ENCODE peak calls at places on chromosomes 13 and 19, in seven cellular contexts. One of them, this sample, is unnamed.

GRCh38 chr13:109769275-109769674 is 17.1 kb downstream of the IRS2 start:
- DNase-seq in esophagus squamous epithelium: no peak
- DNase-seq in GM06990: no peak
- DNase-seq in CD4-positive, alpha-beta T cell: no peak
- DNase-seq in IMR-90: no peak
- DNase-seq in MCF 10A: no peak
- DNase-seq in astrocyte of the spinal cord: no peak
- DNase-seq in this sample: no peak

GRCh38 chr13:31380728-31381127 is 181.0 kb downstream of the B3GLCT start:
- DNase-seq in esophagus squamous epithelium: no peak
- DNase-seq in CD4-positive, alpha-beta T cell: no peak
- DNase-seq in GM06990: no peak
- DNase-seq in IMR-90: no peak
- DNase-seq in MCF 10A: no peak
- DNase-seq in astrocyte of the spinal cord: no peak
- DNase-seq in this sample: no peak

GRCh38 chr13:110644892-110645521 is 29.7 kb downstream of the NAXD start:
- DNase-seq in astrocyte of the spinal cord: peak; percentile 83
- DNase-seq in MCF 10A: no peak
- DNase-seq in IMR-90: peak; percentile 55
- DNase-seq in esophagus squamous epithelium: no peak
- DNase-seq in CD4-positive, alpha-beta T cell: peak; percentile 25
- DNase-seq in GM06990: no peak
- DNase-seq in this sample: peak; percentile 84

GRCh38 chr13:109883181-109884180 is 97.1 kb upstream of the IRS2 start:
- DNase-seq in astrocyte of the spinal cord: no peak
- DNase-seq in IMR-90: no peak
- DNase-seq in MCF 10A: no peak
- DNase-seq in GM06990: no peak
- DNase-seq in CD4-positive, alpha-beta T cell: no peak
- DNase-seq in esophagus squamous epithelium: no peak
- DNase-seq in this sample: no peak

GRCh38 chr19:38496116-38496515 is 62.6 kb downstream of the RYR1 start:
- DNase-seq in CD4-positive, alpha-beta T cell: no peak
- DNase-seq in GM06990: no peak
- DNase-seq in esophagus squamous epithelium: no peak
- DNase-seq in astrocyte of the spinal cord: no peak
- DNase-seq in MCF 10A: no peak
- DNase-seq in IMR-90: no peak
- DNase-seq in this sample: no peak

GRCh38 chr13:29901714-29902631 is 51.6 kb upstream of the UBL3 start:
- DNase-seq in GM06990: no peak
- DNase-seq in esophagus squamous epithelium: no peak
- DNase-seq in IMR-90: peak; percentile 97
- DNase-seq in CD4-positive, alpha-beta T cell: no peak
- DNase-seq in MCF 10A: peak; percentile 94
- DNase-seq in astrocyte of the spinal cord: peak; percentile 95
- DNase-seq in this sample: no peak

GRCh38 chr19:7475665-7476064 is 13.2 kb downstream of the PEX11G start:
- DNase-seq in MCF 10A: no peak
- DNase-seq in esophagus squamous epithelium: no peak
- DNase-seq in astrocyte of the spinal cord: no peak
- DNase-seq in GM06990: no peak
- DNase-seq in IMR-90: no peak
- DNase-seq in CD4-positive, alpha-beta T cell: no peak
- DNase-seq in this sample: no peak

GRCh38 chr13:98201178-98201577 is 24.1 kb upstream of the RNF113B start:
- DNase-seq in astrocyte of the spinal cord: no peak
- DNase-seq in esophagus squamous epithelium: no peak
- DNase-seq in MCF 10A: no peak
- DNase-seq in CD4-positive, alpha-beta T cell: no peak
- DNase-seq in IMR-90: no peak
- DNase-seq in GM06990: no peak
- DNase-seq in this sample: no peak

GRCh38 chr19:57620673-57621348 is 6.8 kb downstream of the ZNF134 start:
- DNase-seq in astrocyte of the spinal cord: peak; percentile 28
- DNase-seq in GM06990: no peak
- DNase-seq in esophagus squamous epithelium: no peak
- DNase-seq in MCF 10A: no peak
- DNase-seq in CD4-positive, alpha-beta T cell: no peak
- DNase-seq in IMR-90: peak; percentile 15
- DNase-seq in this sample: no peak

GRCh38 chr13:45737571-45738002 is 35.5 kb downstream of the CBY2 start:
- DNase-seq in GM06990: no peak
- DNase-seq in MCF 10A: peak; percentile 11
- DNase-seq in IMR-90: no peak
- DNase-seq in CD4-positive, alpha-beta T cell: no peak
- DNase-seq in esophagus squamous epithelium: no peak
- DNase-seq in astrocyte of the spinal cord: no peak
- DNase-seq in this sample: no peak

GRCh38 chr13:59425211-59425721 is 738.5 kb downstream of the DIAPH3 start:
- DNase-seq in IMR-90: peak; percentile 84
- DNase-seq in CD4-positive, alpha-beta T cell: no peak
- DNase-seq in GM06990: no peak
- DNase-seq in astrocyte of the spinal cord: peak; percentile 74
- DNase-seq in esophagus squamous epithelium: no peak
- DNase-seq in MCF 10A: no peak
- DNase-seq in this sample: no peak

GRCh38 chr19:31002852-31003251 is 346.4 kb downstream of the TSHZ3 start:
- DNase-seq in esophagus squamous epithelium: no peak
- DNase-seq in astrocyte of the spinal cord: no peak
- DNase-seq in IMR-90: no peak
- DNase-seq in MCF 10A: no peak
- DNase-seq in CD4-positive, alpha-beta T cell: no peak
- DNase-seq in GM06990: no peak
- DNase-seq in this sample: no peak

GRCh38 chr19:50513746-50514345 is at the start of gene ASPDH:
- DNase-seq in esophagus squamous epithelium: no peak
- DNase-seq in CD4-positive, alpha-beta T cell: no peak
- DNase-seq in IMR-90: no peak
- DNase-seq in MCF 10A: no peak
- DNase-seq in GM06990: no peak
- DNase-seq in astrocyte of the spinal cord: no peak
- DNase-seq in this sample: no peak

GRCh38 chr13:33615436-33615835 is 202.5 kb upstream of the RFC3 start:
- DNase-seq in GM06990: no peak
- DNase-seq in CD4-positive, alpha-beta T cell: no peak
- DNase-seq in esophagus squamous epithelium: no peak
- DNase-seq in IMR-90: no peak
- DNase-seq in MCF 10A: no peak
- DNase-seq in astrocyte of the spinal cord: no peak
- DNase-seq in this sample: no peak

GRCh38 chr19:55670280-55671053 is 4.6 kb upstream of the EPN1 start:
- DNase-seq in esophagus squamous epithelium: no peak
- DNase-seq in astrocyte of the spinal cord: no peak
- DNase-seq in GM06990: peak; percentile 37
- DNase-seq in IMR-90: peak; percentile 20
- DNase-seq in MCF 10A: no peak
- DNase-seq in CD4-positive, alpha-beta T cell: no peak
- DNase-seq in this sample: no peak

GRCh38 chr19:44111910-44112463 is 1.2 kb upstream of the ZNF225 start:
- DNase-seq in esophagus squamous epithelium: no peak
- DNase-seq in GM06990: no peak
- DNase-seq in astrocyte of the spinal cord: peak; percentile 80
- DNase-seq in IMR-90: peak; percentile 92
- DNase-seq in CD4-positive, alpha-beta T cell: no peak
- DNase-seq in MCF 10A: no peak
- DNase-seq in this sample: no peak

GRCh38 chr13:102878491-102878890 is 32.7 kb downstream of the ERCC5 start:
- DNase-seq in MCF 10A: no peak
- DNase-seq in esophagus squamous epithelium: no peak
- DNase-seq in IMR-90: peak; percentile 76
- DNase-seq in CD4-positive, alpha-beta T cell: no peak
- DNase-seq in GM06990: no peak
- DNase-seq in astrocyte of the spinal cord: peak; percentile 58
- DNase-seq in this sample: no peak

GRCh38 chr13:51645154-51645650 is 60.9 kb downstream of the WDFY2 start:
- DNase-seq in GM06990: peak; percentile 30
- DNase-seq in esophagus squamous epithelium: no peak
- DNase-seq in MCF 10A: peak; percentile 78
- DNase-seq in astrocyte of the spinal cord: peak; percentile 86
- DNase-seq in CD4-positive, alpha-beta T cell: peak; percentile 48
- DNase-seq in IMR-90: peak; percentile 57
- DNase-seq in this sample: peak; percentile 74

GRCh38 chr19:2841858-2842574 is 741 bp downstream of the ZNF555 start:
- DNase-seq in IMR-90: no peak
- DNase-seq in astrocyte of the spinal cord: no peak
- DNase-seq in MCF 10A: no peak
- DNase-seq in GM06990: no peak
- DNase-seq in CD4-positive, alpha-beta T cell: no peak
- DNase-seq in esophagus squamous epithelium: no peak
- DNase-seq in this sample: no peak

GRCh38 chr19:17677002-17677401 is 11.2 kb downstream of the UNC13A start:
- DNase-seq in IMR-90: no peak
- DNase-seq in esophagus squamous epithelium: no peak
- DNase-seq in astrocyte of the spinal cord: no peak
- DNase-seq in GM06990: no peak
- DNase-seq in CD4-positive, alpha-beta T cell: no peak
- DNase-seq in MCF 10A: peak; percentile 56
- DNase-seq in this sample: no peak

GRCh38 chr13:31880849-31881494 is 141.6 kb downstream of the RXFP2 start:
- DNase-seq in CD4-positive, alpha-beta T cell: no peak
- DNase-seq in MCF 10A: peak; percentile 16
- DNase-seq in GM06990: no peak
- DNase-seq in esophagus squamous epithelium: no peak
- DNase-seq in IMR-90: no peak
- DNase-seq in astrocyte of the spinal cord: no peak
- DNase-seq in this sample: no peak

GRCh38 chr19:49746206-49746958 is 16.7 kb downstream of the TSKS start:
- DNase-seq in astrocyte of the spinal cord: peak; percentile 75
- DNase-seq in GM06990: peak; percentile 79
- DNase-seq in CD4-positive, alpha-beta T cell: peak; percentile 19
- DNase-seq in IMR-90: no peak
- DNase-seq in MCF 10A: no peak
- DNase-seq in esophagus squamous epithelium: no peak
- DNase-seq in this sample: peak; percentile 80

GRCh38 chr13:113042456-113042855 is 63.1 kb upstream of the F7 start:
- DNase-seq in IMR-90: no peak
- DNase-seq in GM06990: no peak
- DNase-seq in astrocyte of the spinal cord: no peak
- DNase-seq in CD4-positive, alpha-beta T cell: no peak
- DNase-seq in MCF 10A: no peak
- DNase-seq in esophagus squamous epithelium: no peak
- DNase-seq in this sample: no peak

GRCh38 chr13:40130871-40131636 is 475.6 kb downstream of the COG6 start:
- DNase-seq in IMR-90: no peak
- DNase-seq in CD4-positive, alpha-beta T cell: no peak
- DNase-seq in esophagus squamous epithelium: no peak
- DNase-seq in astrocyte of the spinal cord: peak; percentile 59
- DNase-seq in GM06990: no peak
- DNase-seq in MCF 10A: peak; percentile 89
- DNase-seq in this sample: peak; percentile 45

GRCh38 chr19:47305309-47305751 is 4.3 kb upstream of the C5AR1 start:
- DNase-seq in IMR-90: peak; percentile 90
- DNase-seq in CD4-positive, alpha-beta T cell: peak; percentile 47
- DNase-seq in MCF 10A: peak; percentile 84
- DNase-seq in esophagus squamous epithelium: no peak
- DNase-seq in GM06990: peak; percentile 52
- DNase-seq in astrocyte of the spinal cord: peak; percentile 86
- DNase-seq in this sample: peak; percentile 79

GRCh38 chr13:52012512-52012836 is 276 bp downstream of the ALG11 start:
- DNase-seq in astrocyte of the spinal cord: no peak
- DNase-seq in esophagus squamous epithelium: no peak
- DNase-seq in MCF 10A: no peak
- DNase-seq in GM06990: no peak
- DNase-seq in CD4-positive, alpha-beta T cell: no peak
- DNase-seq in IMR-90: no peak
- DNase-seq in this sample: no peak

GRCh38 chr19:51387924-51388389 is at the start of gene LIM2:
- DNase-seq in MCF 10A: no peak
- DNase-seq in GM06990: no peak
- DNase-seq in astrocyte of the spinal cord: no peak
- DNase-seq in CD4-positive, alpha-beta T cell: no peak
- DNase-seq in esophagus squamous epithelium: no peak
- DNase-seq in IMR-90: no peak
- DNase-seq in this sample: no peak

GRCh38 chr19:14505488-14506239 is 9.7 kb upstream of the GIPC1 start:
- DNase-seq in esophagus squamous epithelium: no peak
- DNase-seq in MCF 10A: peak; percentile 89
- DNase-seq in CD4-positive, alpha-beta T cell: peak; percentile 64
- DNase-seq in IMR-90: peak; percentile 76
- DNase-seq in GM06990: no peak
- DNase-seq in astrocyte of the spinal cord: peak; percentile 64
- DNase-seq in this sample: peak; percentile 63
- TF ChIP-seq CTCF in esophagus squamous epithelium: peak; percentile 78
- TF ChIP-seq CTCF in MCF 10A: peak; percentile 85
- TF ChIP-seq CTCF in CD4-positive, alpha-beta T cell: peak; percentile 85
- TF ChIP-seq CTCF in IMR-90: peak; percentile 59
- TF ChIP-seq CTCF in GM06990: peak; percentile 85
- TF ChIP-seq CTCF in astrocyte of the spinal cord: peak; percentile 83
- TF ChIP-seq CTCF in this sample: peak; percentile 95

GRCh38 chr19:46076031-46076880 is 35.5 kb upstream of the IGFL4 start:
- DNase-seq in GM06990: no peak
- DNase-seq in esophagus squamous epithelium: no peak
- DNase-seq in CD4-positive, alpha-beta T cell: no peak
- DNase-seq in IMR-90: no peak
- DNase-seq in MCF 10A: no peak
- DNase-seq in astrocyte of the spinal cord: no peak
- DNase-seq in this sample: no peak
- TF ChIP-seq CTCF in GM06990: no peak
- TF ChIP-seq CTCF in esophagus squamous epithelium: no peak
- TF ChIP-seq CTCF in CD4-positive, alpha-beta T cell: no peak
- TF ChIP-seq CTCF in IMR-90: no peak
- TF ChIP-seq CTCF in MCF 10A: no peak
- TF ChIP-seq CTCF in astrocyte of the spinal cord: no peak
- TF ChIP-seq CTCF in this sample: no peak

GRCh38 chr13:27449936-27450828 is at the start of gene MTIF3:
- DNase-seq in astrocyte of the spinal cord: peak; percentile 93
- DNase-seq in CD4-positive, alpha-beta T cell: peak; percentile 97
- DNase-seq in MCF 10A: peak; percentile 95
- DNase-seq in IMR-90: peak; percentile 90
- DNase-seq in esophagus squamous epithelium: peak; percentile 79
- DNase-seq in GM06990: peak; percentile 98
- DNase-seq in this sample: peak; percentile 89
- TF ChIP-seq CTCF in astrocyte of the spinal cord: no peak
- TF ChIP-seq CTCF in CD4-positive, alpha-beta T cell: peak; percentile 31
- TF ChIP-seq CTCF in MCF 10A: no peak
- TF ChIP-seq CTCF in IMR-90: no peak
- TF ChIP-seq CTCF in esophagus squamous epithelium: peak; percentile 13
- TF ChIP-seq CTCF in GM06990: no peak
- TF ChIP-seq CTCF in this sample: no peak

DNA sequence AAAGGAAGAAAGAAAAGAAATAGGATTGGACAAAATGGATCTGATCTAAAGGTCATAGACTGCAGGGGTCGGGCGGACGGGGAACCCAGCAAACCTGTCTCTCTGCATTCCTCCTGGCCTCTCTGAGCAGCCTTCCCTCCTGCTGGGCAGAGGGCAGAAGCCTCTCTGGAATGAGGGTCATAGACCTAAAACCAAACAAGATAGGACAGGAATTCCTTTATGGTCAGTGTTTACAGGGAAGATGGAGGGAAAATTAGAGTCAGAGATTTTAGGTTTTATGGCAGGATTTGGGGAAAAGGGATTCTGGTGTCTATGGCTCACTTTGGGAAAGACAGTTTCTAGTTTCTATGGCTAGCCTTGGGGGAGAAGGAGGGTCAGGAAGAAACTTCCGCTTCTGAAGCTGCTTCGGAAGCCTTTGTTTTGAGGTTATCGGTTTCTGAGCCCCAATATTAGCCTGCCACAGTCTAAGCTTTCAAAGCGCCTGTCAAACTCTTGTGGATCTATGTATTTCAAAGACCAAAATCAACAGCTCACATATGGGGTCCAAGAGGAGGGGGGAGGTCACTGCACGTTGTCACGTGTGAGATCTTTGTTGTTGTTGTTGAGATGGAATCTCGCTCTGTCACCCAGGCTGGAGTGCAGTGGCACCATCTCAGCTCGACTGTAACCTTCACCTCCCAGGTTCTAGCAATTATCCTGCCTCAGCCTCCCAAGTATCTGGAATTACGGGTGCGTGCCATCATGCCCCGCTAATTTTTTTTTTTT is 18.9 kb upstream of the DPRX start:
- DNase-seq in esophagus squamous epithelium: no peak
- DNase-seq in IMR-90: no peak
- DNase-seq in CD4-positive, alpha-beta T cell: no peak
- DNase-seq in GM06990: no peak
- DNase-seq in MCF 10A: no peak
- DNase-seq in astrocyte of the spinal cord: no peak
- DNase-seq in this sample: no peak
- TF ChIP-seq CTCF in esophagus squamous epithelium: no peak
- TF ChIP-seq CTCF in IMR-90: no peak
- TF ChIP-seq CTCF in CD4-positive, alpha-beta T cell: no peak
- TF ChIP-seq CTCF in GM06990: no peak
- TF ChIP-seq CTCF in MCF 10A: no peak
- TF ChIP-seq CTCF in astrocyte of the spinal cord: no peak
- TF ChIP-seq CTCF in this sample: no peak

This sample was measured in CD14-positive monocyte.